ENCODE peak calls at places on chromosomes 16 and 17, in five cellular contexts. One of them, this sample, is unnamed.

GRCh38 chr16:30700491-30700890 is 1.5 kb downstream of the SRCAP start:
- DNase-seq in fibroblast of lung: no peak
- DNase-seq in MM.1S: no peak
- DNase-seq in HFF-Myc: no peak
- DNase-seq in testis: no peak
- DNase-seq in this sample: peak

GRCh38 chr17:19533718-19534561 is at the start of gene SLC47A1:
- DNase-seq in fibroblast of lung: no peak
- DNase-seq in MM.1S: peak
- DNase-seq in HFF-Myc: no peak
- DNase-seq in testis: peak
- DNase-seq in this sample: peak

GRCh38 chr17:16407911-16408588 is 7.3 kb upstream of the TRPV2 start:
- DNase-seq in fibroblast of lung: peak
- DNase-seq in MM.1S: peak
- DNase-seq in HFF-Myc: no peak
- DNase-seq in testis: peak
- DNase-seq in this sample: peak

GRCh38 chr16:69424935-69425784 is 741 bp downstream of the CYB5B start:
- DNase-seq in fibroblast of lung: no peak
- DNase-seq in MM.1S: no peak
- DNase-seq in HFF-Myc: no peak
- DNase-seq in testis: no peak
- DNase-seq in this sample: no peak

GRCh38 chr16:73179671-73180370 is 131.9 kb upstream of the ZFHX3 start:
- DNase-seq in fibroblast of lung: peak
- DNase-seq in MM.1S: no peak
- DNase-seq in HFF-Myc: no peak
- DNase-seq in testis: peak
- DNase-seq in this sample: no peak

GRCh38 chr17:44279586-44280344 is 11.8 kb upstream of the SLC4A1 start:
- DNase-seq in fibroblast of lung: peak
- DNase-seq in MM.1S: peak
- DNase-seq in HFF-Myc: peak
- DNase-seq in testis: peak
- DNase-seq in this sample: peak

GRCh38 chr16:68366062-68366461 is 55.2 kb downstream of the PRMT7 start:
- DNase-seq in fibroblast of lung: no peak
- DNase-seq in MM.1S: no peak
- DNase-seq in HFF-Myc: no peak
- DNase-seq in testis: no peak
- DNase-seq in this sample: no peak

GRCh38 chr16:14302031-14302398 is 230.9 kb downstream of the MRTFB start:
- DNase-seq in fibroblast of lung: peak
- DNase-seq in MM.1S: peak
- DNase-seq in HFF-Myc: no peak
- DNase-seq in testis: peak
- DNase-seq in this sample: peak

GRCh38 chr17:77286641-77287431 is 146.1 kb downstream of the SEC14L1 start:
- DNase-seq in fibroblast of lung: peak
- DNase-seq in MM.1S: no peak
- DNase-seq in HFF-Myc: no peak
- DNase-seq in testis: no peak
- DNase-seq in this sample: peak

GRCh38 chr16:59993101-59993500 is 1259.0 kb upstream of the GOT2 start:
- DNase-seq in fibroblast of lung: no peak
- DNase-seq in MM.1S: no peak
- DNase-seq in HFF-Myc: no peak
- DNase-seq in testis: no peak
- DNase-seq in this sample: no peak

GRCh38 chr17:35372846-35373531 is 432 bp downstream of the SLFN11 start:
- DNase-seq in fibroblast of lung: peak
- DNase-seq in MM.1S: peak
- DNase-seq in HFF-Myc: no peak
- DNase-seq in testis: no peak
- DNase-seq in this sample: no peak

GRCh38 chr17:72445055-72445991 is 324.5 kb downstream of the SOX9 start:
- DNase-seq in fibroblast of lung: no peak
- DNase-seq in MM.1S: no peak
- DNase-seq in HFF-Myc: no peak
- DNase-seq in testis: no peak
- DNase-seq in this sample: no peak

GRCh38 chr17:41151525-41151924 is 1.9 kb upstream of the KRTAP4-5 start:
- DNase-seq in fibroblast of lung: no peak
- DNase-seq in MM.1S: no peak
- DNase-seq in HFF-Myc: no peak
- DNase-seq in testis: no peak
- DNase-seq in this sample: no peak

GRCh38 chr17:66737524-66737923 is 97.4 kb upstream of the CACNG5 start:
- DNase-seq in fibroblast of lung: peak
- DNase-seq in MM.1S: no peak
- DNase-seq in HFF-Myc: no peak
- DNase-seq in testis: peak
- DNase-seq in this sample: peak

GRCh38 chr17:725746-726145 is 6.7 kb upstream of the TLCD3A start:
- DNase-seq in fibroblast of lung: no peak
- DNase-seq in MM.1S: no peak
- DNase-seq in HFF-Myc: no peak
- DNase-seq in testis: no peak
- DNase-seq in this sample: no peak

GRCh38 chr16:4338712-4339299 is 12.3 kb downstream of the PAM16 start:
- DNase-seq in fibroblast of lung: no peak
- DNase-seq in MM.1S: no peak
- DNase-seq in HFF-Myc: no peak
- DNase-seq in testis: no peak
- DNase-seq in this sample: no peak

GRCh38 chr17:76266244-76266938 is 1.2 kb downstream of the UBALD2 start:
- DNase-seq in fibroblast of lung: peak
- DNase-seq in MM.1S: no peak
- DNase-seq in HFF-Myc: no peak
- DNase-seq in testis: no peak
- DNase-seq in this sample: peak

GRCh38 chr16:48811478-48811877 is 201.5 kb upstream of the N4BP1 start:
- DNase-seq in fibroblast of lung: no peak
- DNase-seq in MM.1S: no peak
- DNase-seq in HFF-Myc: no peak
- DNase-seq in testis: peak
- DNase-seq in this sample: no peak

GRCh38 chr16:48395375-48395774 is 10.2 kb upstream of the SIAH1 start:
- DNase-seq in fibroblast of lung: no peak
- DNase-seq in MM.1S: no peak
- DNase-seq in HFF-Myc: no peak
- DNase-seq in testis: no peak
- DNase-seq in this sample: no peak

GRCh38 chr17:77445908-77446535 is 305.3 kb downstream of the SEC14L1 start:
- DNase-seq in fibroblast of lung: no peak
- DNase-seq in MM.1S: peak
- DNase-seq in HFF-Myc: no peak
- DNase-seq in testis: peak
- DNase-seq in this sample: peak

GRCh38 chr16:30473231-30474061 is 904 bp downstream of the ITGAL start:
- DNase-seq in fibroblast of lung: no peak
- DNase-seq in MM.1S: no peak
- DNase-seq in HFF-Myc: no peak
- DNase-seq in testis: no peak
- DNase-seq in this sample: no peak

GRCh38 chr17:75759457-75759856 is 5.5 kb downstream of the GALK1 start:
- DNase-seq in fibroblast of lung: no peak
- DNase-seq in MM.1S: no peak
- DNase-seq in HFF-Myc: no peak
- DNase-seq in testis: peak
- DNase-seq in this sample: no peak

GRCh38 chr16:10744370-10745030 is 858 bp downstream of the NUBP1 start:
- DNase-seq in fibroblast of lung: no peak
- DNase-seq in MM.1S: peak
- DNase-seq in HFF-Myc: no peak
- DNase-seq in testis: no peak
- DNase-seq in this sample: no peak

GRCh38 chr16:12290165-12290564 is 313.6 kb downstream of the SNX29 start:
- DNase-seq in fibroblast of lung: no peak
- DNase-seq in MM.1S: no peak
- DNase-seq in HFF-Myc: no peak
- DNase-seq in testis: no peak
- DNase-seq in this sample: no peak

GRCh38 chr16:69363281-69363717 is 11.7 kb upstream of the TMED6 start:
- DNase-seq in fibroblast of lung: no peak
- DNase-seq in MM.1S: no peak
- DNase-seq in HFF-Myc: no peak
- DNase-seq in testis: no peak
- DNase-seq in this sample: no peak

GRCh38 chr16:29988346-29989075 is 6.9 kb downstream of the HIRIP3 start:
- DNase-seq in fibroblast of lung: no peak
- DNase-seq in MM.1S: no peak
- DNase-seq in HFF-Myc: no peak
- DNase-seq in testis: no peak
- DNase-seq in this sample: no peak

GRCh38 chr16:80463303-80463702 is 77.5 kb upstream of the DYNLRB2 start:
- DNase-seq in fibroblast of lung: no peak
- DNase-seq in MM.1S: no peak
- DNase-seq in HFF-Myc: no peak
- DNase-seq in testis: no peak
- DNase-seq in this sample: no peak

GRCh38 chr16:73196670-73197069 is 148.7 kb upstream of the ZFHX3 start:
- DNase-seq in fibroblast of lung: peak
- DNase-seq in MM.1S: peak
- DNase-seq in HFF-Myc: no peak
- DNase-seq in testis: peak
- DNase-seq in this sample: peak

GRCh38 chr16:84735846-84736586 is 36.2 kb downstream of the USP10 start:
- DNase-seq in fibroblast of lung: no peak
- DNase-seq in MM.1S: no peak
- DNase-seq in HFF-Myc: no peak
- DNase-seq in testis: peak
- DNase-seq in this sample: peak

GRCh38 chr16:28823291-28823718 is 506 bp downstream of the ATXN2L start:
- DNase-seq in fibroblast of lung: no peak
- DNase-seq in MM.1S: no peak
- DNase-seq in HFF-Myc: no peak
- DNase-seq in testis: no peak
- DNase-seq in this sample: no peak

GRCh38 chr17:39036009-39036408 is 68.8 kb upstream of the FBXO47 start:
- DNase-seq in fibroblast of lung: no peak
- DNase-seq in MM.1S: no peak
- DNase-seq in HFF-Myc: no peak
- DNase-seq in testis: no peak
- DNase-seq in this sample: no peak

GRCh38 chr17:60076811-60077210 is 1.9 kb downstream of the HEATR6 start:
- DNase-seq in fibroblast of lung: no peak
- DNase-seq in MM.1S: no peak
- DNase-seq in HFF-Myc: no peak
- DNase-seq in testis: no peak
- DNase-seq in this sample: no peak
- TF ChIP-seq CTCF in fibroblast of lung: no peak
- TF ChIP-seq CTCF in MM.1S: no peak
- TF ChIP-seq CTCF in HFF-Myc: no peak
- TF ChIP-seq CTCF in testis: no peak
- TF ChIP-seq CTCF in this sample: no peak

GRCh38 chr17:48558057-48558456 is 13.1 kb upstream of the HOXB2 start:
- DNase-seq in fibroblast of lung: peak
- DNase-seq in MM.1S: no peak
- DNase-seq in HFF-Myc: no peak
- DNase-seq in testis: no peak
- DNase-seq in this sample: no peak
- H3K4me3 ChIP-seq in fibroblast of lung: peak
- H3K4me3 ChIP-seq in MM.1S: no peak
- H3K4me3 ChIP-seq in HFF-Myc: no peak
- H3K4me3 ChIP-seq in testis: no peak
- H3K4me3 ChIP-seq in this sample: no peak

GRCh38 chr16:424623-425081 is 797 bp upstream of the RAB11FIP3 start:
- DNase-seq in fibroblast of lung: peak
- DNase-seq in MM.1S: no peak
- DNase-seq in HFF-Myc: no peak
- DNase-seq in testis: peak
- DNase-seq in this sample: no peak

GRCh38 chr16:424033-424622 is 1.3 kb upstream of the RAB11FIP3 start:
- DNase-seq in fibroblast of lung: peak
- DNase-seq in MM.1S: no peak
- DNase-seq in HFF-Myc: peak
- DNase-seq in testis: peak
- DNase-seq in this sample: peak

GRCh38 chr16:426115-426905 is 861 bp downstream of the RAB11FIP3 start:
- DNase-seq in fibroblast of lung: peak
- DNase-seq in MM.1S: peak
- DNase-seq in HFF-Myc: no peak
- DNase-seq in testis: no peak
- DNase-seq in this sample: no peak

GRCh38 chr16:425740-426114 is 278 bp downstream of the RAB11FIP3 start:
- DNase-seq in fibroblast of lung: no peak
- DNase-seq in MM.1S: no peak
- DNase-seq in HFF-Myc: no peak
- DNase-seq in testis: no peak
- DNase-seq in this sample: no peak

GRCh38 chr16:425082-425718 is at the start of gene RAB11FIP3:
- DNase-seq in fibroblast of lung: peak
- DNase-seq in MM.1S: peak
- DNase-seq in HFF-Myc: no peak
- DNase-seq in testis: peak
- DNase-seq in this sample: peak
- TF ChIP-seq CTCF in fibroblast of lung: peak
- TF ChIP-seq CTCF in MM.1S: peak
- TF ChIP-seq CTCF in HFF-Myc: peak
- TF ChIP-seq CTCF in testis: no peak
- TF ChIP-seq CTCF in this sample: no peak

DNA sequence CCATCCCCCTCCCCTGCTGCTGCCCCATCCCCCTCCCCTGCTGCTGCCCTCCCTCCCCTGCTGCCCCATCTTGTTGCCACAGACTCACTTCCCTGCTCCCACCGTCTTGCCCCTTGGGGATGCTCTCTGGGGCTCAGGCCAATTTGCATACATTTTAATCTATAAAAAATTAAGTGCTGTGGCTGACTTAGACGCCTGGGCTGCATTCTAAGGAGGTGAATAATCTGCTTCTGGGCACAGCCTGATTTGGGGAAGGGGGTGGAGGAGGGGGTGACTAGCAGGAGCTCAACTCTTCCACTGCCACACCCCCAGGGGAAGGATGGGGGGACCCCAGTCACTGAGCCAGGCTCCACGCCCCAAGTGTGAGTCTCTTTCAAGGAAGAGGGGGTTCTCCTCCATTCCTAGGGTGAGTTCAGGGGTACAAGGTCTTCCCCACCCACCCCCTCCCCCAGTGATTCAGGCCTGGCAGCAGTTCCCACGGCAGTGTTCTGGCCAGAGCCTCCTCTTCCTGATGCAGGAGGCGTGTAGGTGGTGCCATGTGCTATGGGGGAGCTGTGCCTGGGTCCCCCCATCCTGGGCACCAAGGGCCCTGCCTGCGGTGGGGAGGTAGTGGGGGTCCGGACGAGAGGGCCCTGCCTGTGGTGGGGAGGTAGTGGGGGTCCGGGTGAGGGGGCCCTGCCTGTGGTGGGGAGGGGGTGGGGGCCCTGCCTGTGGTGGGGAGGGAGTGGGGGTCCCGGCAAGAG is 5.0 kb downstream of the DPH1 start:
- DNase-seq in fibroblast of lung: peak
- DNase-seq in MM.1S: no peak
- DNase-seq in HFF-Myc: no peak
- DNase-seq in testis: no peak
- DNase-seq in this sample: peak
- H3K4me3 ChIP-seq in fibroblast of lung: no peak
- H3K4me3 ChIP-seq in MM.1S: no peak
- H3K4me3 ChIP-seq in HFF-Myc: no peak
- H3K4me3 ChIP-seq in testis: no peak
- H3K4me3 ChIP-seq in this sample: no peak

This sample was measured in fibroblast of pulmonary artery.